ENCODE peak calls at places on chromosomes 7 and 10, in ten cellular contexts. One of them, this sample, is unnamed.

GRCh38 chr10:131587976-131588680 is 276.6 kb upstream of the TCERG1L start:
- DNase-seq in stimulated activated naive CD4-positive, alpha-beta T cell: no peak
- DNase-seq in sciatic nerve: no peak
- DNase-seq in left colon: no peak
- DNase-seq in HuH-7: no peak
- DNase-seq in KBM-7: no peak
- DNase-seq in germinal center: no peak
- DNase-seq in central memory CD8-positive, alpha-beta T cell: no peak
- DNase-seq in NCI-H2029: no peak
- DNase-seq in GM20000: no peak
- DNase-seq in this sample: no peak

GRCh38 chr10:61899045-61899444 is 2.5 kb upstream of the ARID5B start:
- DNase-seq in GM20000: no peak
- DNase-seq in KBM-7: peak; percentile 57
- DNase-seq in sciatic nerve: no peak
- DNase-seq in germinal center: no peak
- DNase-seq in central memory CD8-positive, alpha-beta T cell: no peak
- DNase-seq in HuH-7: no peak
- DNase-seq in NCI-H2029: no peak
- DNase-seq in stimulated activated naive CD4-positive, alpha-beta T cell: no peak
- DNase-seq in left colon: no peak
- DNase-seq in this sample: no peak

GRCh38 chr10:85642082-85642420 is 724.5 kb downstream of the GRID1 start:
- DNase-seq in germinal center: no peak
- DNase-seq in sciatic nerve: no peak
- DNase-seq in NCI-H2029: no peak
- DNase-seq in KBM-7: no peak
- DNase-seq in HuH-7: no peak
- DNase-seq in stimulated activated naive CD4-positive, alpha-beta T cell: no peak
- DNase-seq in GM20000: no peak
- DNase-seq in left colon: no peak
- DNase-seq in central memory CD8-positive, alpha-beta T cell: no peak
- DNase-seq in this sample: no peak

GRCh38 chr7:158097511-158098124 is 490.0 kb downstream of the PTPRN2 start:
- DNase-seq in NCI-H2029: no peak
- DNase-seq in sciatic nerve: no peak
- DNase-seq in GM20000: no peak
- DNase-seq in HuH-7: no peak
- DNase-seq in left colon: no peak
- DNase-seq in stimulated activated naive CD4-positive, alpha-beta T cell: no peak
- DNase-seq in germinal center: no peak
- DNase-seq in central memory CD8-positive, alpha-beta T cell: no peak
- DNase-seq in KBM-7: no peak
- DNase-seq in this sample: no peak

GRCh38 chr7:47906883-47907282 is 41.4 kb downstream of the PKD1L1 start:
- DNase-seq in left colon: no peak
- DNase-seq in germinal center: no peak
- DNase-seq in KBM-7: no peak
- DNase-seq in HuH-7: peak; percentile 23
- DNase-seq in GM20000: no peak
- DNase-seq in central memory CD8-positive, alpha-beta T cell: no peak
- DNase-seq in stimulated activated naive CD4-positive, alpha-beta T cell: no peak
- DNase-seq in NCI-H2029: no peak
- DNase-seq in sciatic nerve: no peak
- DNase-seq in this sample: no peak

GRCh38 chr10:8034666-8035640 is 19.5 kb upstream of the GATA3 start:
- DNase-seq in NCI-H2029: no peak
- DNase-seq in stimulated activated naive CD4-positive, alpha-beta T cell: no peak
- DNase-seq in GM20000: peak; percentile 34
- DNase-seq in sciatic nerve: no peak
- DNase-seq in KBM-7: no peak
- DNase-seq in left colon: no peak
- DNase-seq in germinal center: no peak
- DNase-seq in central memory CD8-positive, alpha-beta T cell: no peak
- DNase-seq in HuH-7: no peak
- DNase-seq in this sample: no peak

GRCh38 chr7:32941181-32941995 is 15.9 kb upstream of the FKBP9 start:
- DNase-seq in left colon: no peak
- DNase-seq in germinal center: no peak
- DNase-seq in stimulated activated naive CD4-positive, alpha-beta T cell: no peak
- DNase-seq in KBM-7: peak; percentile 17
- DNase-seq in HuH-7: no peak
- DNase-seq in sciatic nerve: no peak
- DNase-seq in GM20000: no peak
- DNase-seq in NCI-H2029: no peak
- DNase-seq in central memory CD8-positive, alpha-beta T cell: no peak
- DNase-seq in this sample: no peak

GRCh38 chr10:31586708-31587107 is 267.7 kb downstream of the ZEB1 start:
- DNase-seq in central memory CD8-positive, alpha-beta T cell: no peak
- DNase-seq in sciatic nerve: no peak
- DNase-seq in stimulated activated naive CD4-positive, alpha-beta T cell: no peak
- DNase-seq in GM20000: no peak
- DNase-seq in left colon: no peak
- DNase-seq in HuH-7: no peak
- DNase-seq in NCI-H2029: no peak
- DNase-seq in KBM-7: peak; percentile 45
- DNase-seq in germinal center: no peak
- DNase-seq in this sample: peak; percentile 3

GRCh38 chr10:27819781-27820531 is 74.3 kb upstream of the MKX start:
- DNase-seq in HuH-7: no peak
- DNase-seq in NCI-H2029: peak; percentile 47
- DNase-seq in germinal center: no peak
- DNase-seq in left colon: no peak
- DNase-seq in GM20000: no peak
- DNase-seq in central memory CD8-positive, alpha-beta T cell: no peak
- DNase-seq in KBM-7: no peak
- DNase-seq in sciatic nerve: no peak
- DNase-seq in stimulated activated naive CD4-positive, alpha-beta T cell: no peak
- DNase-seq in this sample: no peak

GRCh38 chr7:45067582-45067981 is 21.2 kb downstream of the NACAD start:
- DNase-seq in central memory CD8-positive, alpha-beta T cell: no peak
- DNase-seq in sciatic nerve: no peak
- DNase-seq in germinal center: no peak
- DNase-seq in NCI-H2029: no peak
- DNase-seq in GM20000: no peak
- DNase-seq in KBM-7: no peak
- DNase-seq in HuH-7: no peak
- DNase-seq in stimulated activated naive CD4-positive, alpha-beta T cell: no peak
- DNase-seq in left colon: no peak
- DNase-seq in this sample: no peak

This sample was measured in immature natural killer cell.